ENCODE peak calls at places on chromosomes 7 and 10, in six cellular contexts. P, Y, S, N, F and A are unnamed samples.

GRCh38 chr10:69874464-69874863 is 72.8 kb downstream of the COL13A1 start:
- DNase-seq in P (peak), Y (peak), S (no peak), N (peak), F (peak), A (peak)

GRCh38 chr10:6035101-6035834 is 26.9 kb downstream of the IL2RA start:
- DNase-seq in P (no peak), Y (no peak), S (no peak), N (no peak), F (no peak), A (no peak)

GRCh38 chr7:105638942-105639495 is 57.7 kb upstream of the EFCAB10 start:
- DNase-seq in P (no peak), Y (no peak), S (no peak), N (no peak), F (no peak), A (no peak)

GRCh38 chr10:24908793-24909423 is 43.5 kb downstream of the PRTFDC1 start:
- DNase-seq in P (peak), Y (peak), S (no peak), N (no peak), F (peak), A (peak)

GRCh38 chr10:116246263-116246662 is 26.7 kb downstream of the GFRA1 start:
- DNase-seq in P (no peak), Y (no peak), S (no peak), N (no peak), F (no peak), A (no peak)

GRCh38 chr7:88546808-88547207 is 212.7 kb upstream of the ZNF804B start:
- DNase-seq in P (no peak), Y (peak), S (no peak), N (no peak), F (peak), A (peak)

GRCh38 chr10:29715296-29715695 is 80.5 kb upstream of the SVIL start:
- DNase-seq in P (no peak), Y (no peak), S (no peak), N (no peak), F (no peak), A (no peak)

GRCh38 chr7:134954197-134955082 is 31.9 kb upstream of the AGBL3 start:
- DNase-seq in P (peak), Y (peak), S (no peak), N (no peak), F (peak), A (peak)

GRCh38 chr10:124119933-124120332 is 26.5 kb upstream of the CHST15 start:
- DNase-seq in P (no peak), Y (no peak), S (peak), N (peak), F (no peak), A (no peak)

GRCh38 chr7:50281680-50282445 is 22.7 kb upstream of the IKZF1 start:
- DNase-seq in P (no peak), Y (no peak), S (no peak), N (no peak), F (no peak), A (no peak)

GRCh38 chr7:38744746-38745145 is 113.6 kb upstream of the AMPH start:
- DNase-seq in P (peak), Y (no peak), S (no peak), N (peak), F (peak), A (peak)

GRCh38 chr10:132497083-132497680 is 40.4 kb upstream of the INPP5A start:
- DNase-seq in P (no peak), Y (no peak), S (no peak), N (peak), F (no peak), A (no peak)

GRCh38 chr7:144818516-144818915 is 17.3 kb downstream of the TPK1 start:
- DNase-seq in P (no peak), Y (no peak), S (peak), N (no peak), F (no peak), A (peak)

GRCh38 chr10:22086730-22087364 is 83.3 kb upstream of the DNAJC1 start:
- DNase-seq in P (peak), Y (peak), S (peak), N (peak), F (peak), A (peak)

GRCh38 chr7:43764039-43764789 is 5.7 kb downstream of the BLVRA start:
- DNase-seq in P (no peak), Y (peak), S (peak), N (no peak), F (peak), A (peak)

GRCh38 chr10:76033457-76034196 is 602.2 kb downstream of the LRMDA start:
- DNase-seq in P (peak), Y (peak), S (no peak), N (no peak), F (peak), A (peak)

GRCh38 chr7:20748853-20749252 is 37.8 kb downstream of the SP8 start:
- DNase-seq in P (no peak), Y (no peak), S (no peak), N (no peak), F (no peak), A (no peak)

GRCh38 chr10:10804998-10805737 is 212.5 kb upstream of the CELF2 start:
- DNase-seq in P (peak), Y (peak), S (no peak), N (no peak), F (peak), A (peak)

GRCh38 chr7:144390481-144390880 is 13.0 kb downstream of the NOBOX start:
- DNase-seq in P (no peak), Y (no peak), S (no peak), N (no peak), F (no peak), A (no peak)

GRCh38 chr10:7686351-7687171 is 16.6 kb upstream of the ITIH2 start:
- DNase-seq in P (no peak), Y (no peak), S (no peak), N (no peak), F (no peak), A (no peak)

GRCh38 chr7:121755818-121756501 is 117.0 kb upstream of the PTPRZ1 start:
- DNase-seq in P (no peak), Y (no peak), S (no peak), N (no peak), F (no peak), A (no peak)

GRCh38 chr10:71241899-71242620 is 29.7 kb downstream of the UNC5B start:
- DNase-seq in P (no peak), Y (no peak), S (no peak), N (peak), F (no peak), A (peak)

GRCh38 chr10:71242621-71243009 is 30.2 kb downstream of the UNC5B start:
- DNase-seq in P (no peak), Y (no peak), S (no peak), N (no peak), F (no peak), A (no peak)

GRCh38 chr10:71239946-71240795 is 27.8 kb downstream of the UNC5B start:
- DNase-seq in P (no peak), Y (no peak), S (no peak), N (peak), F (no peak), A (no peak)

GRCh38 chr10:71239131-71239915 is 27.0 kb downstream of the UNC5B start:
- DNase-seq in P (no peak), Y (no peak), S (no peak), N (peak), F (no peak), A (no peak)

DNA sequence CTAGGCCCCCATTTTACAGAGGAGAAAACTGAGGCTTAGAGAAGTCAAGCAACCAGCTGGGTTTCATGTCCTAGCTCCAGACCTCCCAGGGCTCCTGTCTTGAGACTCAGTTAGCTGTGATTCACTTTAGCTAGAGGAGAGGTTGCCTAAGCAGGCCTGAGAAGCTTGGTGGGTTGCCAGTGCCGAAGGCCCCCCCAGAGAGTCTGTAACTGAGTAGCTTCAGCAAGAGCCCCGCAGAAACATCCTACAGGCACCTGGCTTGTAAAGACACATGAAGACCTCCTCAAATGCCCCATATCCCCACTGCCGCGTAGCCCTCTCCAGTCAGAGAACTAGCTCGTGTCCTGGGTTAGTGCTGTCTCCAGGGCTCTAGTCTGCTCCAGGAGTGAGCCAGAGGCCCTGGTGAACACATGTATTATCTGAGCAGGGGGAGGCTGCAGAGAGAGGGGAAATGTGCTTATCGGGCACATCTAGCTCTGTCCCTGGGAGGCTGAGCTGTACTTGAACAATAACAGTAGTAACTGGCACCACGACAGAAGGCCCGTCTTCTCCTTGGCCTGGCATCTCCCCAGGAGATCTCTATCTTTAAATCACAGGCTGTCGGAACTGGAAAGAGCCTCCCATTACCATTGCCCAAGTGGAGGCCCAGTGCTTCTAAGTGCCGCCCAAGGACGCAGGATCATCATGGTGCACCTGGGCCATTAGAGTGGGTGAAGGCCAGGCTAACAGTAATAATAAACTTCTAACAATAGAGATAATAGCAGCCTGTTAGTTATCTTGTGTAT is 28.9 kb downstream of the UNC5B start:
- DNase-seq in P (peak), Y (no peak), S (no peak), N (peak), F (no peak), A (peak)
- H3K4me3 ChIP-seq in P (no peak), Y (no peak), S (no peak), N (no peak), F (no peak), A (no peak)

DNA sequence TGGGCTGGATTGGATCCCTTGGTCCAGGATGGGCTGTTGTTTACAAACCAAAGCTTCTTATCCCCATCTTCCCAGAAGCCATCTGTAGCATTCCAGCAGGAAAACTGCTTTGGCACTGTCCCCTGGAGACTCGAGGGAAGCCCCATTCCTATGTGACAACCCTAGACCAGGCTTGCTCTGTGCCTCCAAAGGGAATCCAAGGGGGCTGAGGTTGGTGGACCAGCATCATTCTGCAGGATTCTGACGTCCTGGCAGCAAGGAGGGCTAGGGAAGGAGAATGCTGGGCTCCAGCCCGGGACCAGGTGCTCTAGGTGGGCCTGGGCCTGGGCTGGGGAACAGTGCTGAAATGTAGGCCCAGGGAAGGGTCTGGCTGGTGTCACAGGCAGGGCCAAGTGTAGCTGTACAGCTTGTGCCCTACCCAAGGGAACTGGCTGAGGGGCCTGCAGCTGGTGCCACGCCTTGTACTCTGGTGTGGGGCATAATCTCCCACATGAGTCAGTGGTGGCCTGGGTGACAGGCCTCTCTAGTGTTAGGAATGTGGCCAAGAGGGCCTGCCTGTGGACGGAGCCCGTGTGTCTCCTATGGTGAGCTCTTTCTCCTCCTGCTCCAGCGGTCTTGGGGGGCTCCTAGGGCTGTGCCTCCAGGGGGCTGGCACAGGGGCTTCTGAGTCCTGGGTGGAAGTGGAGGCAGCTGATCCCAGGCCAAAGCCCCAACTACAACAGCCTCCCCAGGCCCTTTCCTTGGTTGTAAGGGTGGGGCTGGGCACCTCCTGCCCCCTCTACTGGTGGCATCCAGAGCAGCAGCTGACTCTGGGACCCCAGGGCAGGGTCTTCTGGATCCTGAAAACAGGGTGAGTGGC is 25.2 kb downstream of the TRIM8 start:
- DNase-seq in P (peak), Y (peak), S (no peak), N (peak), F (peak), A (no peak)
- TF ChIP-seq CTCF in P (peak), Y (peak), S (peak), N (peak), F (peak), A (no peak)

GRCh38 chr7:95435422-95435780 is 573 bp upstream of the PON2 start:
- DNase-seq in P (no peak), Y (no peak), S (no peak), N (no peak), F (no peak), A (no peak)
- H3K4me3 ChIP-seq in P (peak), Y (peak), S (peak), N (peak), F (peak), A (peak)

DNA sequence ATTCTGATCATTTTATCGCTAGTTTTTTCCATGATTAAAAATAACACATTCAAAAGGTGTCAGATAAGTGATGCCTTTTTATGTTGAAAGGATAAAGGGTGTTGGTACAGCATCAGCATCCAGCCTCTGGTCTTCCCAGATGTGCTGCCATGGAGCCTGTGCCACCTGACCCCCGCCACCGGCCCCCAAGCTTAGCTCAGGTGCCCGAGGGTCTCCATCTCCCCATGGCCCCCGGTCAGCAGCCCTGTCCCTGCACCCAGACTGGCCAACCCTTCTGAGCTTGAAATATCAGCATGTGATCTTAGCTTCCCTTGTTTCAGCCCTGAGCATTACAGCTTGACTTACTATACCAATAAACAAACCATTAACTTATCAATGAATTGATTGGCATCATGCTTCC is 24.6 kb downstream of the PFKP start:
- DNase-seq in P (no peak), Y (no peak), S (no peak), N (no peak), F (no peak), A (no peak)
- TF ChIP-seq CTCF in P (no peak), Y (no peak), S (no peak), N (no peak), F (no peak), A (no peak)

DNA sequence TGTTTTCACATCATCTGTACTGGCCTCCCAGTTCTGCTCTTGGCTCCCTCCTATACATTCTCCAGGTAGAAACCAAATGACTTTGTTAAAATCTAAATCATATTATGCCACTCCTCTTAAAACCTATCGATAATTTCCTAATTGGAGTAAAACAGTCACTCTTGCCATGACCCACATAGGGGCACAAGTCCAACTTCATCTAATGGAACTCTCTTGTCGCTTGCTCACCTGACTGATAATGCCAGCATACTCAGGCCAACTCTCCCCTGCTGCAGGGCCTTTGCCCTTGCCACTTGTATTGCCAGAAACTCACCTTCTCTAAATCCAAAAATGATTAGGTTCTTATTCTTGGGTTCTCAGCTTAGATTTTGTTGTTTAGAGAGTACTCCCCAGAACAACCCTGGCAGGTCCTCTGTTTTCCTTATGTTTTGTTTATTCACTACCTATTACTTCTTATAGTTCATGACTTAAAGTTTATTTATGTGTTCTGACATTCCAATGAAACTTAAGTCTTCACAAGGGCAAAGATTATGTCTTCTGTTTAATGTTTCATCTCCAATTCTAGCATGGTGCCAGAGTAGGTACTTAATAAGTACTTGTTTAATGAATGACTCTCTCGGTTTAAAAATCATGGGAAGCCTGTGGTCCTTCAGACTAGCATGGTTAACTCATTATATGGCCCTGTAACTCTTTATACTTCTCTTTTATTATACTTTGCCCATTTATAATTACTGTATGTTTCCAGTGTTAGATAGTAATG is 345.9 kb upstream of the SMIM30 start:
- DNase-seq in P (no peak), Y (no peak), S (no peak), N (no peak), F (no peak), A (no peak)
- H3K4me3 ChIP-seq in P (no peak), Y (no peak), S (no peak), N (no peak), F (no peak), A (no peak)

GRCh38 chr7:4796453-4796852 is 21.0 kb downstream of the AP5Z1 start:
- DNase-seq in P (no peak), Y (no peak), S (no peak), N (no peak), F (no peak), A (no peak)
- TF ChIP-seq CTCF in P (no peak), Y (no peak), S (no peak), N (no peak), F (no peak), A (no peak)

DNA sequence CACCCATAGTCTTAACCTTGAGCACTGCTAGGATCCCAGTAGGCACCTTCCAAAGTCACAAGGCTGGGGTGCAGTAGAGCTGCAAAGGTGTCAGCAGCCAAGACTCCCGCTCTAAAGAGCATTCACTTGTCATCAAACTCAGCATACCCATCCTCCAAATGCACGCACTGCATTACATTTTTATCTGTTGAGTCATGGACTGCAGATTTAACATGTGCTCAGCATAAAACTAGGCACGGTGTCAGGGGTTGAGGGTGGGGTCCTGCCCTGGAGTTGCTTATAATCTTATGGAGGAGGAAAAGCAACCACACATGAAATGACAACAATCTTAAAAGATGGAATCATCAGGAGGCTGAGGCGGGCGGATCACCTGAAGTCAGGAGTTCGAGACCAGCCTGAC is 102.6 kb downstream of the PARP12 start:
- DNase-seq in P (peak), Y (peak), S (no peak), N (no peak), F (peak), A (peak)
- H3K4me3 ChIP-seq in P (no peak), Y (no peak), S (no peak), N (no peak), F (no peak), A (no peak)